ENCODE peak calls at places on chromosomes 2 and 18, in nine cellular contexts. L, Z, X, M, O, V, T, G and R are unnamed samples.

GRCh38 chr2:9638532-9638931 is 7.7 kb upstream of the YWHAQ start:
- DNase-seq in L (peak), V (peak), O (no peak), Z (peak), X (no peak), M (peak), G (no peak), T (no peak), R (peak)

GRCh38 chr2:27627963-27628766 is 647 bp downstream of the CCDC121 start:
- DNase-seq in X (no peak), M (peak), G (no peak), Z (no peak), V (no peak), L (no peak), O (no peak), T (no peak), R (no peak)

GRCh38 chr2:48108455-48108854 is 202.2 kb upstream of the FBXO11 start:
- DNase-seq in Z (no peak), X (no peak), V (no peak), M (no peak), G (no peak), T (no peak), L (no peak), O (no peak), R (no peak)

GRCh38 chr2:3178206-3179031 is 199.2 kb downstream of the EIPR1 start:
- DNase-seq in O (no peak), T (no peak), L (no peak), X (no peak), Z (no peak), M (no peak), V (no peak), G (no peak), R (no peak)

GRCh38 chr18:9433616-9434239 is 41.6 kb upstream of the RALBP1 start:
- DNase-seq in M (no peak), G (no peak), L (no peak), V (no peak), O (no peak), X (no peak), Z (no peak), T (no peak), R (no peak)

GRCh38 chr2:16625201-16625729 is 40.4 kb downstream of the CYRIA start:
- DNase-seq in L (peak), G (no peak), Z (peak), M (peak), X (no peak), T (peak), V (peak), O (no peak), R (peak)

GRCh38 chr2:173803344-173803893 is 161.8 kb downstream of the SP3 start:
- DNase-seq in L (no peak), O (no peak), Z (no peak), V (no peak), M (peak), X (no peak), T (no peak), G (no peak), R (no peak)

GRCh38 chr2:236264256-236264655 is at the start of gene ASB18:
- DNase-seq in M (no peak), Z (no peak), V (no peak), X (no peak), O (no peak), T (no peak), G (no peak), L (no peak), R (no peak)

GRCh38 chr2:143955416-143956075 is 564.4 kb downstream of the ZEB2 start:
- DNase-seq in M (peak), T (no peak), L (no peak), Z (no peak), G (no peak), V (no peak), O (no peak), X (no peak), R (no peak)

GRCh38 chr18:54392621-54393023 is 34.9 kb downstream of the C18orf54 start:
- DNase-seq in T (peak), X (no peak), L (no peak), M (peak), G (no peak), O (no peak), V (no peak), Z (peak), R (peak)

GRCh38 chr2:25692143-25692542 is 18.8 kb upstream of the DTNB start:
- DNase-seq in Z (no peak), O (no peak), T (no peak), L (peak), M (peak), G (no peak), V (no peak), X (no peak), R (no peak)

GRCh38 chr2:157413342-157414035 is 30.4 kb downstream of the CYTIP start:
- DNase-seq in V (no peak), L (no peak), T (peak), M (no peak), G (no peak), Z (no peak), O (peak), X (peak), R (no peak)

GRCh38 chr2:182642328-182642727 is 73.7 kb upstream of the DNAJC10 start:
- DNase-seq in M (peak), O (no peak), Z (peak), V (peak), T (no peak), L (peak), X (no peak), G (no peak), R (peak)

GRCh38 chr18:44453505-44453904 is 227.2 kb upstream of the SETBP1 start:
- DNase-seq in T (no peak), G (no peak), V (no peak), L (no peak), M (no peak), Z (no peak), O (no peak), X (no peak), R (no peak)